ENCODE peak calls at places on chromosome 10, in five cellular contexts. I is left colon, O is NCI-H446 treated with DMSO at 0.1 percent for 48 hours, U is nucleus accumbens, V is mucosa of descending colon. F is an unnamed sample.

GRCh38 chr10:101237080-101237817 is 8.0 kb upstream of the LBX1 start:
- DNase-seq in I (no peak), O (no peak), U (no peak), V (no peak), F (no peak)

GRCh38 chr10:96986200-96986856 is 154.2 kb downstream of the LCOR start:
- DNase-seq in I (no peak), O (no peak), U (no peak), V (no peak), F (no peak)

GRCh38 chr10:8331387-8331786 is 276.9 kb downstream of the GATA3 start:
- DNase-seq in I (no peak), O (no peak), U (no peak), V (no peak), F (no peak)

GRCh38 chr10:71394926-71395562 is 1.7 kb upstream of the CDH23 start:
- DNase-seq in I (no peak), O (no peak), U (no peak), V (no peak), F (no peak)

GRCh38 chr10:95287281-95287680 is 3.5 kb downstream of the PDLIM1 start:
- DNase-seq in I (no peak), O (no peak), U (no peak), V (no peak), F (no peak)

GRCh38 chr10:52313350-52314006 is 603 bp upstream of the DKK1 start:
- DNase-seq in I (no peak), O (no peak), U (no peak), V (no peak), F (no peak)

GRCh38 chr10:124007102-124007772 is 86.2 kb downstream of the CHST15 start:
- DNase-seq in I (peak), O (no peak), U (no peak), V (peak), F (no peak)

GRCh38 chr10:68559872-68560200 is 301 bp upstream of the TET1 start:
- DNase-seq in I (no peak), O (no peak), U (no peak), V (no peak), F (no peak)

GRCh38 chr10:44180321-44181154 is 204.4 kb downstream of the CXCL12 start:
- DNase-seq in I (peak), O (peak), U (no peak), V (no peak), F (peak)

GRCh38 chr10:114444819-114445218 is 40.5 kb upstream of the AFAP1L2 start:
- DNase-seq in I (no peak), O (no peak), U (no peak), V (no peak), F (no peak)

GRCh38 chr10:100020161-100020882 is 10.6 kb upstream of the DNMBP start:
- DNase-seq in I (no peak), O (no peak), U (no peak), V (no peak), F (no peak)

GRCh38 chr10:116926426-116926825 is 77.1 kb downstream of the ENO4 start:
- DNase-seq in I (no peak), O (no peak), U (no peak), V (no peak), F (no peak)

GRCh38 chr10:74921744-74922143 is 95.3 kb downstream of the KAT6B start:
- DNase-seq in I (no peak), O (no peak), U (no peak), V (no peak), F (no peak)

GRCh38 chr10:26483554-26483953 is 45.4 kb downstream of the APBB1IP start:
- DNase-seq in I (no peak), O (no peak), U (no peak), V (no peak), F (no peak)

GRCh38 chr10:47237316-47238260 is 62.4 kb upstream of the GDF10 start:
- DNase-seq in I (no peak), O (no peak), U (no peak), V (no peak), F (no peak)

GRCh38 chr10:34010891-34011290 is 676.4 kb upstream of the NRP1 start:
- DNase-seq in I (no peak), O (no peak), U (no peak), V (no peak), F (no peak)

GRCh38 chr10:21707498-21707897 is 173.5 kb downstream of the MLLT10 start:
- DNase-seq in I (no peak), O (no peak), U (no peak), V (no peak), F (no peak)

GRCh38 chr10:77763453-77764430 is 126.1 kb upstream of the KCNMA1 start:
- DNase-seq in I (no peak), O (no peak), U (no peak), V (no peak), F (no peak)

GRCh38 chr10:59098387-59098786 is 78.1 kb upstream of the PHYHIPL start:
- DNase-seq in I (no peak), O (peak), U (no peak), V (no peak), F (no peak)

GRCh38 chr10:4407783-4408182 is 418.2 kb upstream of the AKR1E2 start:
- DNase-seq in I (no peak), O (no peak), U (no peak), V (no peak), F (no peak)

GRCh38 chr10:90195288-90195840 is 494.0 kb downstream of the KIF20B start:
- DNase-seq in I (no peak), O (no peak), U (no peak), V (no peak), F (no peak)

GRCh38 chr10:118873080-118873737 is 118.4 kb upstream of the CACUL1 start:
- DNase-seq in I (no peak), O (no peak), U (no peak), V (no peak), F (no peak)

GRCh38 chr10:12868229-12868628 is 133.3 kb downstream of the CCDC3 start:
- DNase-seq in I (no peak), O (no peak), U (no peak), V (no peak), F (no peak)

GRCh38 chr10:34739915-34740314 is 75.2 kb downstream of the PARD3 start:
- DNase-seq in I (peak), O (peak), U (no peak), V (no peak), F (no peak)

GRCh38 chr10:111128331-111129167 is 51.7 kb downstream of the ADRA2A start:
- DNase-seq in I (no peak), O (peak), U (no peak), V (peak), F (no peak)

GRCh38 chr10:122417667-122418066 is 36.8 kb upstream of the ARMS2 start:
- DNase-seq in I (no peak), O (no peak), U (no peak), V (no peak), F (no peak)

GRCh38 chr10:44399478-44400451 is 14.9 kb upstream of the CXCL12 start:
- DNase-seq in I (peak), O (no peak), U (no peak), V (no peak), F (no peak)

GRCh38 chr10:43679509-43679908 is 30.8 kb upstream of the ZNF32 start:
- DNase-seq in I (peak), O (peak), U (peak), V (peak), F (no peak)

GRCh38 chr10:123583639-123584418 is 82.3 kb upstream of the GPR26 start:
- DNase-seq in I (peak), O (no peak), U (peak), V (peak), F (peak)

GRCh38 chr10:822661-823367 is 108.7 kb downstream of the LARP4B start:
- DNase-seq in I (no peak), O (no peak), U (no peak), V (no peak), F (no peak)

GRCh38 chr10:119159332-119159731 is 6.2 kb downstream of the SFXN4 start:
- DNase-seq in I (no peak), O (no peak), U (no peak), V (no peak), F (no peak)

GRCh38 chr10:70579234-70580002 is 23.1 kb downstream of the PRF1 start:
- DNase-seq in I (no peak), O (no peak), U (no peak), V (no peak), F (no peak)

GRCh38 chr10:25425776-25426175 is 251.0 kb downstream of the GPR158 start:
- DNase-seq in I (no peak), O (no peak), U (no peak), V (no peak), F (no peak)

GRCh38 chr10:125343118-125343752 is 182.9 kb upstream of the CTBP2 start:
- DNase-seq in I (no peak), O (no peak), U (no peak), V (no peak), F (no peak)

GRCh38 chr10:61903184-61903990 is 1.9 kb downstream of the ARID5B start:
- DNase-seq in I (peak), O (no peak), U (peak), V (peak), F (peak)

GRCh38 chr10:86632009-86632800 is 22.1 kb upstream of the OPN4 start:
- DNase-seq in I (no peak), O (no peak), U (no peak), V (no peak), F (peak)

F was measured in dorsolateral prefrontal cortex.